ENCODE peak calls at places on chromosomes 1 and 21, in eight cellular contexts. F, B, Z, O, A, Q, P and V are unnamed samples.

GRCh38 chr1:192126030-192126619 is 32.1 kb upstream of the RGS18 start:
- DNase-seq in F (no peak), B (no peak), A (no peak), Q (no peak), O (no peak), P (no peak), Z (no peak), V (no peak)

GRCh38 chr1:112060266-112060665 is 70.8 kb upstream of the KCND3 start:
- DNase-seq in A (no peak), O (no peak), Z (no peak), B (no peak), Q (peak), F (no peak), P (no peak), V (no peak)

GRCh38 chr21:22855581-22855980 is 1857.4 kb downstream of the NCAM2 start:
- DNase-seq in P (no peak), B (no peak), A (no peak), O (no peak), Q (no peak), Z (peak), F (no peak), V (no peak)

GRCh38 chr1:206429421-206429820 is 40.9 kb upstream of the IKBKE start:
- DNase-seq in Z (no peak), F (no peak), Q (no peak), P (no peak), A (no peak), O (no peak), B (no peak), V (no peak)

GRCh38 chr1:28526886-28527285 is 21.0 kb downstream of the RCC1 start:
- DNase-seq in B (no peak), O (no peak), Q (no peak), A (no peak), F (no peak), Z (peak), P (no peak), V (peak)

GRCh38 chr1:151828931-151829330 is 2.7 kb downstream of the RORC start:
- DNase-seq in Q (no peak), A (no peak), B (no peak), O (no peak), P (peak), F (no peak), Z (peak), V (peak)

GRCh38 chr1:62228883-62229187 is 34.2 kb downstream of the L1TD1 start:
- DNase-seq in Z (no peak), O (no peak), F (no peak), Q (no peak), B (no peak), A (no peak), P (no peak), V (no peak)

GRCh38 chr1:53276153-53276901 is 38.0 kb upstream of the MAGOH start:
- DNase-seq in B (no peak), F (no peak), Z (no peak), Q (no peak), A (no peak), O (no peak), P (no peak), V (no peak)

GRCh38 chr1:65441464-65441863 is 21.0 kb downstream of the LEPR start:
- DNase-seq in A (no peak), Z (no peak), F (no peak), Q (no peak), P (no peak), O (no peak), B (no peak), V (no peak)

GRCh38 chr1:67570473-67571143 is 114.4 kb upstream of the GADD45A start:
- DNase-seq in P (no peak), B (no peak), F (no peak), Z (peak), A (peak), O (no peak), Q (no peak), V (peak)

GRCh38 chr1:234613992-234614584 is 4.1 kb upstream of the IRF2BP2 start:
- DNase-seq in F (no peak), B (no peak), P (no peak), Z (no peak), A (no peak), O (no peak), Q (no peak), V (no peak)

GRCh38 chr1:114088392-114089299 is 65.0 kb downstream of the SYT6 start:
- DNase-seq in B (no peak), O (no peak), A (no peak), Z (peak), Q (no peak), F (no peak), P (peak), V (peak)

GRCh38 chr1:82091729-82092128 is 291.0 kb downstream of the ADGRL2 start:
- DNase-seq in P (no peak), Z (no peak), Q (no peak), F (no peak), B (no peak), A (peak), O (no peak), V (no peak)

GRCh38 chr1:93816970-93817738 is 61.9 kb downstream of the DNTTIP2 start:
- DNase-seq in A (no peak), Q (no peak), F (no peak), O (no peak), B (no peak), P (no peak), Z (no peak), V (no peak)

GRCh38 chr1:169707917-169708604 is 3.4 kb downstream of the SELL start:
- DNase-seq in Z (no peak), A (no peak), Q (no peak), B (no peak), P (no peak), O (no peak), F (no peak), V (no peak)

GRCh38 chr1:33955101-33955500 is 91.2 kb downstream of the HMGB4 start:
- DNase-seq in Z (no peak), P (no peak), Q (no peak), B (no peak), F (no peak), A (no peak), O (no peak), V (no peak)

GRCh38 chr21:31298618-31299269 is 45.3 kb downstream of the TIAM1 start:
- DNase-seq in Q (peak), F (no peak), O (no peak), Z (no peak), B (no peak), A (no peak), P (no peak), V (no peak)

GRCh38 chr21:31875424-31876097 is 2.7 kb downstream of the HUNK start:
- DNase-seq in Z (no peak), B (no peak), O (no peak), A (peak), P (no peak), Q (no peak), F (no peak), V (peak)

GRCh38 chr1:156845055-156845952 is 13.6 kb downstream of the INSRR start:
- DNase-seq in Z (no peak), Q (no peak), B (no peak), O (no peak), F (peak), P (peak), A (no peak), V (no peak)

GRCh38 chr1:40877681-40878080 is 15.5 kb upstream of the CITED4 start:
- DNase-seq in Z (peak), O (no peak), F (peak), Q (peak), B (no peak), A (peak), P (no peak), V (no peak)

GRCh38 chr1:40861227-40862003 is 748 bp downstream of the CITED4 start:
- DNase-seq in A (no peak), O (peak), Z (no peak), P (no peak), Q (no peak), B (no peak), F (peak), V (peak)

GRCh38 chr1:8202182-8202905 is 115.6 kb upstream of the SLC45A1 start:
- DNase-seq in Q (no peak), A (peak), F (no peak), B (no peak), P (peak), Z (peak), O (no peak), V (peak)

GRCh38 chr1:64877598-64877997 is 88.8 kb downstream of the JAK1 start:
- DNase-seq in P (no peak), A (no peak), O (no peak), B (no peak), Q (no peak), Z (no peak), F (no peak), V (no peak)

GRCh38 chr1:212981025-212981495 is 30.7 kb downstream of the VASH2 start:
- DNase-seq in O (no peak), F (no peak), Z (no peak), P (peak), A (no peak), B (no peak), Q (no peak), V (peak)

GRCh38 chr1:2406451-2407041 is 5.8 kb downstream of the PEX10 start:
- DNase-seq in O (no peak), A (no peak), Q (no peak), Z (no peak), F (no peak), P (peak), B (no peak), V (peak)